ENCODE peak calls at places on chromosomes 1 and 21, in seven cellular contexts. J is H1, V is H9, L is IMR-90, E is neuronal stem cell, W is mesendoderm, T is mesenchymal stem cell. K is an unnamed sample.

GRCh38 chr1:90505806-90506205 is 211.3 kb downstream of the BARHL2 start:
- DNase-seq in J (no peak), V (no peak), L (no peak), E (no peak), W (no peak), T (no peak), K (no peak)

GRCh38 chr1:200366577-200367253 is 43.1 kb downstream of the ZNF281 start:
- DNase-seq in J (no peak), V (no peak), L (no peak), E (no peak), W (no peak), T (no peak), K (peak)

GRCh38 chr1:241007668-241008067 is 349.3 kb downstream of the RGS7 start:
- DNase-seq in J (no peak), V (peak), L (no peak), E (no peak), W (no peak), T (no peak), K (no peak)

GRCh38 chr1:227318003-227318851 is at the start of gene CDC42BPA:
- DNase-seq in J (peak), V (peak), L (peak), E (peak), W (peak), T (peak), K (peak)

GRCh38 chr1:114428083-114428754 is 82.8 kb downstream of the TRIM33 start:
- DNase-seq in J (no peak), V (no peak), L (peak), E (no peak), W (peak), T (peak), K (peak)

GRCh38 chr1:24540051-24540905 is 15.6 kb upstream of the NCMAP start:
- DNase-seq in J (no peak), V (no peak), L (no peak), E (no peak), W (no peak), T (peak), K (no peak)

GRCh38 chr1:218499021-218499691 is 154.0 kb downstream of the TGFB2 start:
- DNase-seq in J (no peak), V (no peak), L (peak), E (no peak), W (no peak), T (peak), K (peak)

GRCh38 chr1:163406787-163407186 is 85.0 kb downstream of the NUF2 start:
- DNase-seq in J (no peak), V (no peak), L (no peak), E (no peak), W (no peak), T (no peak), K (no peak)

GRCh38 chr1:53979712-53980450 is 33.7 kb downstream of the LRRC42 start:
- DNase-seq in J (no peak), V (peak), L (no peak), E (no peak), W (no peak), T (no peak), K (no peak)

GRCh38 chr1:53984701-53985100 is 33.3 kb downstream of the LDLRAD1 start:
- DNase-seq in J (no peak), V (no peak), L (no peak), E (no peak), W (peak), T (no peak), K (peak)

GRCh38 chr1:53981220-53981619 is 35.1 kb downstream of the LRRC42 start:
- DNase-seq in J (no peak), V (no peak), L (no peak), E (no peak), W (peak), T (no peak), K (no peak)

GRCh38 chr1:53982762-53983101 is 35.3 kb downstream of the LDLRAD1 start:
- DNase-seq in J (no peak), V (no peak), L (no peak), E (no peak), W (no peak), T (no peak), K (no peak)

GRCh38 chr1:53982034-53982761 is 35.8 kb downstream of the LDLRAD1 start:
- DNase-seq in J (peak), V (peak), L (peak), E (peak), W (peak), T (peak), K (no peak)
- H2BK120ac ChIP-seq in J (peak), V (no peak), L (peak), E (no peak), W (no peak), T (no peak), K (peak)

GRCh38 chr1:164779376-164779775 is 220.4 kb downstream of the PBX1 start:
- DNase-seq in J (no peak), V (no peak), L (no peak), E (no peak), W (no peak), T (no peak), K (no peak)
- H2BK120ac ChIP-seq in J (no peak), V (no peak), L (peak), E (no peak), W (no peak), T (no peak), K (peak)

DNA sequence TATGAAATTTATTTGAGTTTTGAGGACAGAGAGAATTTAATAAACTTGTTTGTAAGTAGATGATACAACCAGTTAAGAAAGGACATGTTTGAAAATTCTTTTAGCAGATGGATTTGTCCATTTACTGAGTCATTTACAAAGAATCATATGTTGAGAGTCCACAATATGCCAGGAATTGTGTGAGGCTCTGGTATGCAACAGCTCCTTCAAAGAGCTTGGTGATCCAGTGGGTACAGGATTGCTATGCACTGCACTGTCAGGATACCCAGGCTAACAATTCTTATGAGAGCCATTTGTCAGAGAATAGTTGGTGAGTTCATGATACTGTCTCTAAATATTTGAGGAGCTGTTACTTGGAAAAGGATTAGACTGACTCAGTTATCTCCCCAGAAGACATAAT is 11.0 kb downstream of the DNM3 start:
- DNase-seq in J (no peak), V (no peak), L (peak), E (no peak), W (no peak), T (no peak), K (peak)
- H2BK120ac ChIP-seq in J (no peak), V (no peak), L (no peak), E (no peak), W (no peak), T (no peak), K (no peak)

DNA sequence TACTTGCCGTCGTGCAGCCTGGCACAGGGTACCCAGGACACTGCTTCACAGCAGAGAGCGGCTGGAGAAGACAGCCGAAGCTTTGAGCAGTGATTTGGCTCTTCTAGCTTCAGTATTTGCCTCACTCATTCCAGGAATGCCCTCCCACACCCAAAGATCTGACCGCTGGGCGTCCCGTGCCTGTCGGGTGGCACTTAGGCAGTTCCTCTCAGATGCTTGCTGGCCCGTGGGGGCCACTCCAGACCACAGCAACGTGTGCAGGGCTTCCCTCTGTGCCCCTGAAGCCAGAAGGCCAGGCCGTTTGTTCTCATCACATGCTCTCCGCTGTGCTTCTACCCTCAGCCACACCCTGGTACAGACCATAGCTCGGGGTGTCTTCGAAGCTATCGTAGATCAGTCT is 17.0 kb downstream of the RRP1B start:
- DNase-seq in J (no peak), V (no peak), L (no peak), E (no peak), W (no peak), T (no peak), K (no peak)
- H2BK120ac ChIP-seq in J (no peak), V (no peak), L (no peak), E (no peak), W (no peak), T (no peak), K (no peak)

GRCh38 chr1:28302247-28302646 is 26.6 kb upstream of the MED18 start:
- DNase-seq in J (no peak), V (no peak), L (no peak), E (no peak), W (no peak), T (no peak), K (no peak)
- H2BK120ac ChIP-seq in J (no peak), V (no peak), L (no peak), E (no peak), W (no peak), T (no peak), K (no peak)

GRCh38 chr1:39938856-39939255 is 16.1 kb upstream of the MFSD2A start:
- DNase-seq in J (no peak), V (no peak), L (no peak), E (no peak), W (no peak), T (no peak), K (peak)

GRCh38 chr1:39943471-39944290 is 11.3 kb upstream of the MFSD2A start:
- DNase-seq in J (no peak), V (no peak), L (no peak), E (no peak), W (no peak), T (no peak), K (peak)

GRCh38 chr1:39936724-39937491 is 18.0 kb upstream of the MFSD2A start:
- DNase-seq in J (no peak), V (no peak), L (no peak), E (no peak), W (no peak), T (no peak), K (no peak)

GRCh38 chr1:39940980-39941871 is 13.7 kb upstream of the MFSD2A start:
- DNase-seq in J (no peak), V (no peak), L (no peak), E (no peak), W (no peak), T (no peak), K (no peak)

DNA sequence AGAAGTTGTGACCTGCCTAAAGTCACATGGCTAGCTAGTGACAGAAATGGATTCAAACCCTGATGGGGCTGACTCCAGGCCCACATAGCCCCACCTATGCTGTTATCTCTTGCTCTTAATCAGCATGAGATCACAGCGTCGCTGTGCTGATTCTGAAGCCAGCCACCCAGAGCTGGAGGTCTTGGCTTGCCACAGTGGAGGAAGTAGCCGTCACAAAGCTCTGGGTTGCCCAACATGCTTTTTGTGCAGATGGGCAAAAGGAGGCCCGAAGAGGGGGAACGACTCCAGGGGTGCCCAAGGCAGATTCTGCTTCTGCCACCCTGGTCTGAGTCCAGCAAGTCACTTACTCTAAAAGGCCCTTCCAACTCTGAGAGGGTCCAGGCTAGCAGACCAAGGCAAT is 14.7 kb upstream of the MFSD2A start:
- DNase-seq in J (no peak), V (no peak), L (no peak), E (no peak), W (peak), T (no peak), K (peak)
- H2BK120ac ChIP-seq in J (no peak), V (no peak), L (no peak), E (no peak), W (no peak), T (no peak), K (no peak)

K was measured in trophoblast cell.